ENCODE peak calls at places on chromosomes 12 and 14, in ten cellular contexts. L, N, V, T, E, O, W, G, Y and A are unnamed samples.

GRCh38 chr14:95875831-95876768 is 532 bp upstream of the TUNAR start:
- DNase-seq in L (no peak), N (no peak), V (no peak), T (no peak), E (peak), O (no peak), W (no peak), G (no peak), Y (no peak), A (no peak)

GRCh38 chr14:67485501-67486095 is 2.9 kb downstream of the TMEM229B start:
- DNase-seq in L (no peak), N (no peak), V (no peak), T (no peak), E (no peak), O (no peak), W (peak), G (no peak), Y (peak), A (no peak)

GRCh38 chr14:101508948-101509729 is 52.2 kb upstream of the DIO3 start:
- DNase-seq in L (no peak), N (peak), V (no peak), T (peak), E (no peak), O (no peak), W (no peak), G (no peak), Y (no peak), A (no peak)

GRCh38 chr14:22545842-22546721 is 42.9 kb downstream of the DAD1 start:
- DNase-seq in L (no peak), N (no peak), V (no peak), T (no peak), E (no peak), O (no peak), W (peak), G (peak), Y (peak), A (peak)

GRCh38 chr12:23757541-23757962 is 191.9 kb downstream of the SOX5 start:
- DNase-seq in L (no peak), N (no peak), V (no peak), T (no peak), E (no peak), O (no peak), W (no peak), G (no peak), Y (peak), A (no peak)

GRCh38 chr12:14071833-14072232 is 90.4 kb upstream of the GRIN2B start:
- DNase-seq in L (no peak), N (no peak), V (no peak), T (no peak), E (no peak), O (no peak), W (no peak), G (no peak), Y (no peak), A (no peak)

GRCh38 chr14:73746540-73747385 is 32.6 kb upstream of the PNMA1 start:
- DNase-seq in L (no peak), N (no peak), V (no peak), T (no peak), E (no peak), O (no peak), W (peak), G (no peak), Y (no peak), A (no peak)

GRCh38 chr12:48022676-48023385 is 18.6 kb upstream of the COL2A1 start:
- DNase-seq in L (no peak), N (no peak), V (no peak), T (no peak), E (no peak), O (no peak), W (no peak), G (no peak), Y (no peak), A (no peak)

GRCh38 chr14:100011568-100012325 is 53.5 kb upstream of the EVL start:
- DNase-seq in L (no peak), N (no peak), V (no peak), T (no peak), E (no peak), O (no peak), W (no peak), G (peak), Y (no peak), A (no peak)

GRCh38 chr14:55705651-55706340 is 125.8 kb downstream of the KTN1 start:
- DNase-seq in L (no peak), N (peak), V (no peak), T (no peak), E (no peak), O (no peak), W (peak), G (no peak), Y (peak), A (no peak)